ENCODE peak calls at places on chromosomes 12 and 14, in seven cellular contexts. T is activated effector memory CD4-positive, alpha-beta T cell treated with Interleukin-2 at 50 U/mL for 16 hours; K is ureter; V is Right ventricle myocardium superior; C is body of pancreas; X is endothelial cell; J is amniotic epithelial cell. E is an unnamed sample.

GRCh38 chr14:81330619-81331122 is 69.5 kb downstream of the STON2 start:
- DNase-seq in T (no peak), V (no peak), J (no peak), C (no peak), X (no peak), K (no peak), E (no peak)

GRCh38 chr12:104877107-104877705 is 80.9 kb downstream of the SLC41A2 start:
- DNase-seq in K (peak), T (no peak), J (peak), X (peak), V (peak), C (peak), E (peak)

GRCh38 chr12:8852119-8852518 is 29.7 kb downstream of the A2ML1 start:
- DNase-seq in T (no peak), K (no peak), C (no peak), X (no peak), J (no peak), V (no peak), E (no peak)

GRCh38 chr14:37150414-37150813 is 22.0 kb downstream of the SLC25A21 start:
- DNase-seq in C (no peak), K (no peak), J (peak), T (no peak), V (no peak), X (no peak), E (no peak)

GRCh38 chr12:53575502-53576264 is 50.5 kb downstream of the ATF7 start:
- DNase-seq in C (no peak), X (no peak), V (no peak), K (no peak), T (no peak), J (peak), E (peak)

GRCh38 chr12:12723147-12723680 is 6.0 kb downstream of the CDKN1B start:
- DNase-seq in V (no peak), X (no peak), K (no peak), T (no peak), J (no peak), C (no peak), E (no peak)

GRCh38 chr12:13094349-13094748 is 9.1 kb downstream of the GSG1 start:
- DNase-seq in J (peak), X (no peak), T (no peak), K (no peak), C (no peak), V (no peak), E (no peak)

GRCh38 chr12:125586441-125586840 is 521.2 kb downstream of the AACS start:
- DNase-seq in K (no peak), C (no peak), V (no peak), J (no peak), X (no peak), T (no peak), E (no peak)

GRCh38 chr12:117524806-117525205 is 163.4 kb upstream of the NOS1 start:
- DNase-seq in V (no peak), K (no peak), J (no peak), T (no peak), X (no peak), C (no peak), E (no peak)

GRCh38 chr12:106901276-106901675 is 54.4 kb upstream of the TMEM263 start:
- DNase-seq in V (no peak), T (no peak), C (no peak), J (peak), X (no peak), K (no peak), E (no peak)

GRCh38 chr12:47935196-47935595 is 28.2 kb upstream of the TMEM106C start:
- DNase-seq in J (peak), T (no peak), C (peak), K (peak), X (no peak), V (peak), E (no peak)

GRCh38 chr14:91493169-91493568 is 16.9 kb downstream of the PPP4R3A start:
- DNase-seq in C (no peak), K (no peak), J (peak), X (no peak), T (no peak), V (no peak), E (no peak)

GRCh38 chr12:42868291-42868690 is 278.7 kb upstream of the PRICKLE1 start:
- DNase-seq in X (no peak), C (no peak), T (no peak), V (no peak), J (peak), K (no peak), E (no peak)

E was measured in prostate gland.